ENCODE peak calls at places on chromosomes 12 and 14, in eight cellular contexts. G, O, N, T, Z, J, M and R are unnamed samples.

GRCh38 chr12:108565976-108566375 is 3.6 kb downstream of the ISCU start:
- DNase-seq in N (no peak), M (peak), J (no peak), O (no peak), Z (peak), G (no peak), T (no peak), R (no peak)

GRCh38 chr12:94267907-94268575 is 119.7 kb downstream of the PLXNC1 start:
- DNase-seq in O (no peak), N (no peak), M (no peak), Z (no peak), G (no peak), T (no peak), J (no peak), R (no peak)

GRCh38 chr14:78598046-78598652 is 428.0 kb downstream of the NRXN3 start:
- DNase-seq in M (peak), G (no peak), O (peak), N (peak), Z (no peak), J (peak), T (peak), R (peak)

GRCh38 chr12:14995583-14996425 is 23.0 kb downstream of the PDE6H start:
- DNase-seq in G (peak), N (no peak), O (no peak), J (peak), T (peak), M (no peak), Z (no peak), R (peak)

GRCh38 chr12:11795910-11796459 is 146.5 kb downstream of the ETV6 start:
- DNase-seq in N (no peak), J (no peak), Z (no peak), O (no peak), G (no peak), T (peak), M (no peak), R (peak)

GRCh38 chr12:95648990-95649791 is 97.9 kb upstream of the USP44 start:
- DNase-seq in G (peak), N (no peak), T (no peak), O (no peak), M (no peak), J (no peak), Z (no peak), R (no peak)

GRCh38 chr12:1518763-1519516 is 75.4 kb downstream of the FBXL14 start:
- DNase-seq in M (no peak), T (no peak), Z (no peak), O (no peak), N (no peak), J (no peak), G (peak), R (no peak)

GRCh38 chr12:40788276-40788675 is 96.0 kb downstream of the CNTN1 start:
- DNase-seq in Z (no peak), T (no peak), O (no peak), N (no peak), G (no peak), J (no peak), M (no peak), R (no peak)

GRCh38 chr14:73591690-73592448 is at the start of gene ACOT4:
- DNase-seq in G (no peak), Z (peak), M (peak), T (no peak), O (no peak), N (peak), J (peak), R (peak)

GRCh38 chr12:100372846-100373245 is 16.0 kb downstream of the SLC17A8 start:
- DNase-seq in Z (no peak), M (no peak), N (no peak), J (no peak), G (no peak), T (peak), O (no peak), R (peak)

GRCh38 chr14:95756751-95757150 is 42.8 kb upstream of the TCL1A start:
- DNase-seq in T (no peak), Z (no peak), O (no peak), J (no peak), N (no peak), G (no peak), M (no peak), R (no peak)

GRCh38 chr12:52043386-52044212 is 7.6 kb upstream of the NR4A1 start:
- DNase-seq in T (no peak), M (peak), G (no peak), J (no peak), O (no peak), Z (peak), N (no peak), R (no peak)

GRCh38 chr14:101665478-101666078 is 95.9 kb upstream of the PPP2R5C start:
- DNase-seq in N (peak), Z (no peak), J (peak), M (no peak), T (peak), O (no peak), G (no peak), R (peak)

GRCh38 chr14:92534863-92535654 is 21.5 kb downstream of the RIN3 start:
- DNase-seq in Z (no peak), J (no peak), G (no peak), N (no peak), T (no peak), O (no peak), M (peak), R (no peak)